ENCODE peak calls at places on chromosomes 16 and 17, in six cellular contexts. One of them, this sample, is unnamed.

GRCh38 chr17:29867643-29868181 is 62.3 kb downstream of the SSH2 start:
- DNase-seq in M059J: no peak
- DNase-seq in occipital lobe: no peak
- DNase-seq in breast epithelium: no peak
- DNase-seq in mucosa of gallbladder: no peak
- DNase-seq in neural progenitor cell: no peak
- DNase-seq in this sample: no peak

GRCh38 chr16:27480761-27481160 is 69.0 kb downstream of the GTF3C1 start:
- DNase-seq in M059J: no peak
- DNase-seq in occipital lobe: no peak
- DNase-seq in breast epithelium: no peak
- DNase-seq in mucosa of gallbladder: no peak
- DNase-seq in neural progenitor cell: no peak
- DNase-seq in this sample: no peak

GRCh38 chr17:81463506-81463905 is 49.1 kb downstream of the ACTG1 start:
- DNase-seq in M059J: no peak
- DNase-seq in occipital lobe: no peak
- DNase-seq in breast epithelium: no peak
- DNase-seq in mucosa of gallbladder: no peak
- DNase-seq in neural progenitor cell: no peak
- DNase-seq in this sample: no peak

GRCh38 chr17:3961564-3962047 is 2.6 kb downstream of the ATP2A3 start:
- DNase-seq in M059J: no peak
- DNase-seq in occipital lobe: no peak
- DNase-seq in breast epithelium: no peak
- DNase-seq in mucosa of gallbladder: no peak
- DNase-seq in neural progenitor cell: no peak
- DNase-seq in this sample: no peak

GRCh38 chr17:197352-197751 is 15.9 kb upstream of the DOC2B start:
- DNase-seq in M059J: no peak
- DNase-seq in occipital lobe: no peak
- DNase-seq in breast epithelium: no peak
- DNase-seq in mucosa of gallbladder: no peak
- DNase-seq in neural progenitor cell: no peak
- DNase-seq in this sample: no peak

GRCh38 chr17:1580979-1581676 is 18.5 kb upstream of the PITPNA start:
- DNase-seq in M059J: no peak
- DNase-seq in occipital lobe: no peak
- DNase-seq in breast epithelium: no peak
- DNase-seq in mucosa of gallbladder: no peak
- DNase-seq in neural progenitor cell: no peak
- DNase-seq in this sample: no peak

GRCh38 chr17:56833023-56833811 is 503 bp downstream of the C17orf67 start:
- DNase-seq in M059J: peak
- DNase-seq in occipital lobe: peak
- DNase-seq in breast epithelium: no peak
- DNase-seq in mucosa of gallbladder: peak
- DNase-seq in neural progenitor cell: peak
- DNase-seq in this sample: peak

GRCh38 chr17:31830971-31831755 is 27.9 kb downstream of the COPRS start:
- DNase-seq in M059J: peak
- DNase-seq in occipital lobe: no peak
- DNase-seq in breast epithelium: no peak
- DNase-seq in mucosa of gallbladder: no peak
- DNase-seq in neural progenitor cell: no peak
- DNase-seq in this sample: no peak